ENCODE peak calls at places on chromosomes 3 and 15, in four cellular contexts. One of them, this sample, is unnamed. For H3K4me1, the result is how much of the 10 kb centered on the place peaks cover.

GRCh38 chr15:99031681-99032080 is 24.1 kb upstream of the PGPEP1L start:
- DNase-seq in Peyer's patch: no peak
- DNase-seq in GM23248: no peak
- DNase-seq in BE2C: no peak
- DNase-seq in this sample: no peak

GRCh38 chr3:129403450-129403849 is 25.0 kb downstream of the EFCAB12 start:
- DNase-seq in Peyer's patch: no peak
- DNase-seq in GM23248: no peak
- DNase-seq in BE2C: no peak
- DNase-seq in this sample: no peak

GRCh38 chr3:117786339-117786738 is 1076.8 kb downstream of the TUSC7 start:
- DNase-seq in Peyer's patch: no peak
- DNase-seq in GM23248: no peak
- DNase-seq in BE2C: no peak
- DNase-seq in this sample: no peak

GRCh38 chr3:139225551-139225950 is 118.3 kb upstream of the MRPS22 start:
- DNase-seq in Peyer's patch: no peak
- DNase-seq in GM23248: peak
- DNase-seq in BE2C: no peak
- DNase-seq in this sample: no peak

GRCh38 chr3:128572644-128573105 is 77.9 kb downstream of the RPN1 start:
- DNase-seq in Peyer's patch: no peak
- DNase-seq in GM23248: no peak
- DNase-seq in BE2C: peak
- DNase-seq in this sample: no peak

GRCh38 chr3:72058493-72059081 is 273.6 kb upstream of the PROK2 start:
- DNase-seq in Peyer's patch: no peak
- DNase-seq in GM23248: no peak
- DNase-seq in BE2C: peak
- DNase-seq in this sample: no peak

GRCh38 chr3:32366638-32367368 is 24.9 kb upstream of the CMTM7 start:
- DNase-seq in Peyer's patch: no peak
- DNase-seq in GM23248: no peak
- DNase-seq in BE2C: no peak
- DNase-seq in this sample: no peak

GRCh38 chr15:84611631-84612030 is 10.8 kb downstream of the ZSCAN2 start:
- DNase-seq in Peyer's patch: no peak
- DNase-seq in GM23248: peak
- DNase-seq in BE2C: no peak
- DNase-seq in this sample: no peak

GRCh38 chr3:134445095-134445494 is 40.7 kb downstream of the ANAPC13 start:
- DNase-seq in Peyer's patch: no peak
- DNase-seq in GM23248: no peak
- DNase-seq in BE2C: no peak
- DNase-seq in this sample: no peak

GRCh38 chr3:194308635-194309213 is 42.4 kb downstream of the CPN2 start:
- DNase-seq in Peyer's patch: no peak
- DNase-seq in GM23248: no peak
- DNase-seq in BE2C: no peak
- DNase-seq in this sample: no peak

GRCh38 chr3:45923755-45924154 is 19.5 kb upstream of the CXCR6 start:
- DNase-seq in Peyer's patch: no peak
- DNase-seq in GM23248: peak
- DNase-seq in BE2C: no peak
- DNase-seq in this sample: no peak

GRCh38 chr3:155079795-155080546 is at the start of gene MME:
- DNase-seq in Peyer's patch: no peak
- DNase-seq in GM23248: peak
- DNase-seq in BE2C: peak
- DNase-seq in this sample: peak

GRCh38 chr15:56817266-56817665 is 84.0 kb upstream of the ZNF280D start:
- DNase-seq in Peyer's patch: no peak
- DNase-seq in GM23248: peak
- DNase-seq in BE2C: no peak
- DNase-seq in this sample: peak

GRCh38 chr15:63920504-63921178 is 86.9 kb upstream of the HERC1 start:
- DNase-seq in Peyer's patch: no peak
- DNase-seq in GM23248: no peak
- DNase-seq in BE2C: no peak
- DNase-seq in this sample: no peak

GRCh38 chr3:78969483-78969882 is 798.3 kb downstream of the ROBO1 start:
- DNase-seq in Peyer's patch: no peak
- DNase-seq in GM23248: peak
- DNase-seq in BE2C: peak
- DNase-seq in this sample: no peak

GRCh38 chr15:80526556-80527340 is 122.6 kb downstream of the ARNT2 start:
- DNase-seq in Peyer's patch: no peak
- DNase-seq in GM23248: peak
- DNase-seq in BE2C: no peak
- DNase-seq in this sample: no peak

GRCh38 chr3:43418601-43419272 is 132.4 kb downstream of the SNRK start:
- DNase-seq in Peyer's patch: no peak
- DNase-seq in GM23248: no peak
- DNase-seq in BE2C: no peak
- DNase-seq in this sample: peak

GRCh38 chr3:140924097-140924873 is 17.4 kb upstream of the SLC25A36 start:
- DNase-seq in Peyer's patch: no peak
- DNase-seq in GM23248: no peak
- DNase-seq in BE2C: no peak
- DNase-seq in this sample: no peak

GRCh38 chr15:46450810-46451182 is 816.0 kb downstream of the SQOR start:
- DNase-seq in Peyer's patch: no peak
- DNase-seq in GM23248: no peak
- DNase-seq in BE2C: no peak
- DNase-seq in this sample: no peak

GRCh38 chr3:111047053-111047452 is 24.6 kb upstream of the NECTIN3 start:
- DNase-seq in Peyer's patch: no peak
- DNase-seq in GM23248: no peak
- DNase-seq in BE2C: no peak
- DNase-seq in this sample: no peak

GRCh38 chr3:99846472-99846871 is 28.8 kb downstream of the CMSS1 start:
- DNase-seq in Peyer's patch: no peak
- DNase-seq in GM23248: peak
- DNase-seq in BE2C: no peak
- DNase-seq in this sample: no peak

GRCh38 chr3:129230311-129231019 is 18.9 kb upstream of the COPG1 start:
- DNase-seq in Peyer's patch: no peak
- DNase-seq in GM23248: peak
- DNase-seq in BE2C: peak
- DNase-seq in this sample: no peak

GRCh38 chr3:172221550-172221949 is 182.2 kb downstream of the FNDC3B start:
- DNase-seq in Peyer's patch: no peak
- DNase-seq in GM23248: peak
- DNase-seq in BE2C: no peak
- DNase-seq in this sample: no peak

GRCh38 chr3:172222474-172223071 is 183.2 kb downstream of the FNDC3B start:
- DNase-seq in Peyer's patch: no peak
- DNase-seq in GM23248: no peak
- DNase-seq in BE2C: no peak
- DNase-seq in this sample: no peak

GRCh38 chr3:172218350-172219323 is 179.3 kb downstream of the FNDC3B start:
- DNase-seq in Peyer's patch: no peak
- DNase-seq in GM23248: no peak
- DNase-seq in BE2C: no peak
- DNase-seq in this sample: no peak

GRCh38 chr3:172217877-172218276 is 178.5 kb downstream of the FNDC3B start:
- DNase-seq in Peyer's patch: no peak
- DNase-seq in GM23248: peak
- DNase-seq in BE2C: no peak
- DNase-seq in this sample: no peak

GRCh38 chr3:172219750-172220149 is 180.4 kb downstream of the FNDC3B start:
- DNase-seq in Peyer's patch: no peak
- DNase-seq in GM23248: no peak
- DNase-seq in BE2C: no peak
- DNase-seq in this sample: no peak
- H3K4me1 ChIP-seq in Peyer's patch: under half
- H3K4me1 ChIP-seq in GM23248: half or more
- H3K4me1 ChIP-seq in BE2C: under half
- H3K4me1 ChIP-seq in this sample: under half

GRCh38 chr3:101066776-101067175 is 73.6 kb upstream of the ABI3BP start:
- DNase-seq in Peyer's patch: no peak
- DNase-seq in GM23248: peak
- DNase-seq in BE2C: no peak
- DNase-seq in this sample: peak
- H3K4me1 ChIP-seq in Peyer's patch: under half
- H3K4me1 ChIP-seq in GM23248: under half
- H3K4me1 ChIP-seq in BE2C: under half
- H3K4me1 ChIP-seq in this sample: under half

GRCh38 chr3:153173758-153174516 is 11.9 kb downstream of the RAP2B start:
- DNase-seq in Peyer's patch: no peak
- DNase-seq in GM23248: peak
- DNase-seq in BE2C: no peak
- DNase-seq in this sample: no peak
- H3K4me1 ChIP-seq in Peyer's patch: under half
- H3K4me1 ChIP-seq in GM23248: under half
- H3K4me1 ChIP-seq in BE2C: under half
- H3K4me1 ChIP-seq in this sample: under half

DNA sequence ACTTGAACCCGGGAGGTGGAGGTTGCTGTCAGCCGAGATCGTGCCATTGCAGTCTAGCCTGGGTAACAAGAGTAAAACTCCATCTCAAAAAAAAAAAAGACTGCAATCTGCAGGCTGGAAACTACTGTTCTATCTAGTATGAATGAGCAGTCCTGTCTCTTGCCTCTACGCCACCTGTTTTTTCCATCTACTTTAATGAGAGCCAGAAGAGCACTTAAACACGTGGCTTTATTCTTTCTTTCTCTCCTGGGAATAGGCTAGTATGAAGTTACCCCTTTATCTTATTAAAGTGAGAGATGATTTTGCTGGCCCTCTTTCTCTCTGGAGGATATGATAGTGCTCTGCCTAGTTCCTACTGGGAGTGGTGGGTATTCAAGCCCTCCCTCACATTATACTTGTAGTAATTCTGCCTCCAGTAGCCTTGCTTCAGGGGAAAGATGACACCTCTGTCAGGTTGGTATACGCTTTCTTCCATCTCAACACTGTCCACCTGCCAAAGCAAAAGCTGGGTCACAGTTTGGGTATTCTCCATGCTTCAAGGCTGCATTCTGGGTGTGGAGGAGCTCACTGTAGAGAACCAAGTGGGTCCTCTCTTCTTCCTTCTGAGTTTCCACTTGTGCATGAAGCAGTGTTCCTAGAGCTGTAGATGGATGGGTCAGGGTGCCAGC is 17.8 kb downstream of the MAPKBP1 start:
- DNase-seq in Peyer's patch: no peak
- DNase-seq in GM23248: no peak
- DNase-seq in BE2C: no peak
- DNase-seq in this sample: peak
- H3K4me1 ChIP-seq in Peyer's patch: under half
- H3K4me1 ChIP-seq in GM23248: half or more
- H3K4me1 ChIP-seq in BE2C: under half
- H3K4me1 ChIP-seq in this sample: under half

GRCh38 chr15:88399021-88399685 is 68.0 kb downstream of the MRPL46 start:
- DNase-seq in Peyer's patch: no peak
- DNase-seq in GM23248: no peak
- DNase-seq in BE2C: no peak
- DNase-seq in this sample: no peak
- H3K4me1 ChIP-seq in Peyer's patch: under half
- H3K4me1 ChIP-seq in GM23248: under half
- H3K4me1 ChIP-seq in BE2C: under half
- H3K4me1 ChIP-seq in this sample: under half

GRCh38 chr3:49007068-49007770 is at the start of gene WDR6:
- DNase-seq in Peyer's patch: peak
- DNase-seq in GM23248: peak
- DNase-seq in BE2C: peak
- DNase-seq in this sample: peak

GRCh38 chr3:49005298-49005680 is 1.9 kb upstream of the WDR6 start:
- DNase-seq in Peyer's patch: no peak
- DNase-seq in GM23248: no peak
- DNase-seq in BE2C: no peak
- DNase-seq in this sample: no peak

GRCh38 chr3:49006591-49007067 is 562 bp upstream of the WDR6 start:
- DNase-seq in Peyer's patch: peak
- DNase-seq in GM23248: peak
- DNase-seq in BE2C: no peak
- DNase-seq in this sample: no peak

GRCh38 chr3:49004352-49005297 is 2.6 kb upstream of the WDR6 start:
- DNase-seq in Peyer's patch: no peak
- DNase-seq in GM23248: peak
- DNase-seq in BE2C: no peak
- DNase-seq in this sample: no peak

DNA sequence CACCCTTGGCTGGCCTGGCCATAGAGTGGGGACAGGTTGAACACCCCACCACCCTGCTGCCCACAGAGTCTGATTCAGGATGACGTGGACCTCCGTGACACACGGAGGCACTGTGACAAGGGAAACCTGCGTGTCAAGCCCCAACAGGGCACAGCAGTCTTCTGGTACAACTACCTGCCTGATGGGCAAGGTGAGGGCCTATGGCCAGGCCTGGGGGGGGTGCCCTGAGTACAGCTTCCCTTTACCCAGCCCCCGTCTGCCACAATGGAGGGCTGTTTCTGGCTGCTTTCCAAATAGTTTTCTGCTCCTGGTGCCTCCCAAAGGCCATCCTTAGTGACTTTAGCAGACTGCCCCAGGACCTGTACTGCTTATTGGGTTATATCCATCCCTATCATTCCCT is 1.2 kb upstream of the WDR6 start:
- DNase-seq in Peyer's patch: no peak
- DNase-seq in GM23248: no peak
- DNase-seq in BE2C: no peak
- DNase-seq in this sample: no peak
- H3K4me1 ChIP-seq in Peyer's patch: under half
- H3K4me1 ChIP-seq in GM23248: under half
- H3K4me1 ChIP-seq in BE2C: under half
- H3K4me1 ChIP-seq in this sample: under half

GRCh38 chr3:51684971-51685751 is 14.1 kb downstream of the TEX264 start:
- DNase-seq in Peyer's patch: no peak
- DNase-seq in GM23248: no peak
- DNase-seq in BE2C: no peak
- DNase-seq in this sample: no peak

GRCh38 chr3:51682079-51682478 is 11.0 kb downstream of the TEX264 start:
- DNase-seq in Peyer's patch: peak
- DNase-seq in GM23248: peak
- DNase-seq in BE2C: peak
- DNase-seq in this sample: peak

GRCh38 chr3:51682526-51682925 is 11.5 kb downstream of the TEX264 start:
- DNase-seq in Peyer's patch: no peak
- DNase-seq in GM23248: no peak
- DNase-seq in BE2C: no peak
- DNase-seq in this sample: no peak

GRCh38 chr3:51681453-51681852 is 10.4 kb downstream of the TEX264 start:
- DNase-seq in Peyer's patch: peak
- DNase-seq in GM23248: peak
- DNase-seq in BE2C: no peak
- DNase-seq in this sample: no peak

GRCh38 chr3:51683566-51683965 is 12.5 kb downstream of the TEX264 start:
- DNase-seq in Peyer's patch: no peak
- DNase-seq in GM23248: no peak
- DNase-seq in BE2C: no peak
- DNase-seq in this sample: peak
- H3K4me1 ChIP-seq in Peyer's patch: under half
- H3K4me1 ChIP-seq in GM23248: under half
- H3K4me1 ChIP-seq in BE2C: under half
- H3K4me1 ChIP-seq in this sample: under half

This sample was measured in SJCRH30.